ENCODE peak calls at places on chromosomes 16 and 17, in eight cellular contexts. One of them, this sample, is unnamed.
A peak's percentile ranks its signal among the peaks of the same experiment; 100 is the strongest.

GRCh38 chr17:63702616-63703015 is 2.7 kb upstream of the LIMD2 start:
- DNase-seq in AG08396: no peak
- DNase-seq in SW480: no peak
- DNase-seq in activated CD8-positive, alpha-beta T cell treated with anti-CD3 and anti-CD28 coated beads, Interleukin-2, amount 10 ng/mL, durations not matched to agents 7 days and 5 days: no peak
- DNase-seq in NCI-H1436: no peak
- DNase-seq in fibroblast of pulmonary artery: no peak
- DNase-seq in activated naive CD4-positive, alpha-beta T cell treated with Interleukin-2 at 50 U/mL for 16 hours: no peak
- DNase-seq in non-pigmented ciliary epithelial cell: no peak
- DNase-seq in this sample: no peak

GRCh38 chr16:57235128-57236092 is 9.6 kb upstream of the ARL2BP start:
- DNase-seq in AG08396: no peak
- DNase-seq in SW480: no peak
- DNase-seq in activated CD8-positive, alpha-beta T cell treated with anti-CD3 and anti-CD28 coated beads, Interleukin-2, amount 10 ng/mL, durations not matched to agents 7 days and 5 days: no peak
- DNase-seq in NCI-H1436: peak; percentile 58
- DNase-seq in fibroblast of pulmonary artery: peak; percentile 36
- DNase-seq in activated naive CD4-positive, alpha-beta T cell treated with Interleukin-2 at 50 U/mL for 16 hours: peak; percentile 18
- DNase-seq in non-pigmented ciliary epithelial cell: peak; percentile 60
- DNase-seq in this sample: peak; percentile 13

GRCh38 chr16:87963400-87963799 is 12.2 kb downstream of the BANP start:
- DNase-seq in AG08396: peak; percentile 30
- DNase-seq in SW480: no peak
- DNase-seq in activated CD8-positive, alpha-beta T cell treated with anti-CD3 and anti-CD28 coated beads, Interleukin-2, amount 10 ng/mL, durations not matched to agents 7 days and 5 days: peak; percentile 76
- DNase-seq in NCI-H1436: no peak
- DNase-seq in fibroblast of pulmonary artery: peak; percentile 91
- DNase-seq in activated naive CD4-positive, alpha-beta T cell treated with Interleukin-2 at 50 U/mL for 16 hours: peak; percentile 73
- DNase-seq in non-pigmented ciliary epithelial cell: peak; percentile 65
- DNase-seq in this sample: no peak

GRCh38 chr16:69131749-69132423 is 502 bp downstream of the CHTF8 start:
- DNase-seq in AG08396: peak; percentile 97
- DNase-seq in SW480: peak; percentile 64
- DNase-seq in activated CD8-positive, alpha-beta T cell treated with anti-CD3 and anti-CD28 coated beads, Interleukin-2, amount 10 ng/mL, durations not matched to agents 7 days and 5 days: peak; percentile 82
- DNase-seq in NCI-H1436: peak; percentile 73
- DNase-seq in fibroblast of pulmonary artery: peak; percentile 87
- DNase-seq in activated naive CD4-positive, alpha-beta T cell treated with Interleukin-2 at 50 U/mL for 16 hours: peak; percentile 75
- DNase-seq in non-pigmented ciliary epithelial cell: no peak
- DNase-seq in this sample: peak; percentile 76

GRCh38 chr17:33954597-33954996 is 300.5 kb upstream of the CCL2 start:
- DNase-seq in AG08396: no peak
- DNase-seq in SW480: no peak
- DNase-seq in activated CD8-positive, alpha-beta T cell treated with anti-CD3 and anti-CD28 coated beads, Interleukin-2, amount 10 ng/mL, durations not matched to agents 7 days and 5 days: no peak
- DNase-seq in NCI-H1436: no peak
- DNase-seq in fibroblast of pulmonary artery: no peak
- DNase-seq in activated naive CD4-positive, alpha-beta T cell treated with Interleukin-2 at 50 U/mL for 16 hours: no peak
- DNase-seq in non-pigmented ciliary epithelial cell: no peak
- DNase-seq in this sample: no peak

GRCh38 chr17:35189291-35189690 is 4.9 kb downstream of the SLC35G3 start:
- DNase-seq in AG08396: no peak
- DNase-seq in SW480: no peak
- DNase-seq in activated CD8-positive, alpha-beta T cell treated with anti-CD3 and anti-CD28 coated beads, Interleukin-2, amount 10 ng/mL, durations not matched to agents 7 days and 5 days: peak; percentile 7
- DNase-seq in NCI-H1436: no peak
- DNase-seq in fibroblast of pulmonary artery: peak; percentile 6
- DNase-seq in activated naive CD4-positive, alpha-beta T cell treated with Interleukin-2 at 50 U/mL for 16 hours: no peak
- DNase-seq in non-pigmented ciliary epithelial cell: no peak
- DNase-seq in this sample: no peak

GRCh38 chr17:62064791-62065563 is at the start of gene MED13:
- DNase-seq in AG08396: peak; percentile 84
- DNase-seq in SW480: peak; percentile 47
- DNase-seq in activated CD8-positive, alpha-beta T cell treated with anti-CD3 and anti-CD28 coated beads, Interleukin-2, amount 10 ng/mL, durations not matched to agents 7 days and 5 days: peak; percentile 64
- DNase-seq in NCI-H1436: peak; percentile 32
- DNase-seq in fibroblast of pulmonary artery: peak; percentile 33
- DNase-seq in activated naive CD4-positive, alpha-beta T cell treated with Interleukin-2 at 50 U/mL for 16 hours: peak; percentile 66
- DNase-seq in non-pigmented ciliary epithelial cell: no peak
- DNase-seq in this sample: peak; percentile 34

GRCh38 chr17:34299017-34299416 is 13.5 kb downstream of the CCL11 start:
- DNase-seq in AG08396: peak; percentile 27
- DNase-seq in SW480: no peak
- DNase-seq in activated CD8-positive, alpha-beta T cell treated with anti-CD3 and anti-CD28 coated beads, Interleukin-2, amount 10 ng/mL, durations not matched to agents 7 days and 5 days: no peak
- DNase-seq in NCI-H1436: no peak
- DNase-seq in fibroblast of pulmonary artery: no peak
- DNase-seq in activated naive CD4-positive, alpha-beta T cell treated with Interleukin-2 at 50 U/mL for 16 hours: no peak
- DNase-seq in non-pigmented ciliary epithelial cell: no peak
- DNase-seq in this sample: no peak

GRCh38 chr16:84933774-84934571 is 77.4 kb downstream of the ZDHHC7 start:
- DNase-seq in AG08396: peak; percentile 77
- DNase-seq in SW480: no peak
- DNase-seq in activated CD8-positive, alpha-beta T cell treated with anti-CD3 and anti-CD28 coated beads, Interleukin-2, amount 10 ng/mL, durations not matched to agents 7 days and 5 days: no peak
- DNase-seq in NCI-H1436: no peak
- DNase-seq in fibroblast of pulmonary artery: no peak
- DNase-seq in activated naive CD4-positive, alpha-beta T cell treated with Interleukin-2 at 50 U/mL for 16 hours: no peak
- DNase-seq in non-pigmented ciliary epithelial cell: no peak
- DNase-seq in this sample: no peak